ENCODE peak calls at places on chromosomes 3 and 15, in six cellular contexts. G is neural crest cell; P is posterior cingulate gyrus; E is activated CD4-positive, alpha-beta T cell treated with anti-CD3 and anti-CD28 coated beads for 48 hours; U is mesenchymal stem cell; C is activated T-cell treated with anti-CD3 and anti-CD28 coated beads, Interleukin-2, amount 50 U/mL, for 72 hours. Z is an unnamed sample.

GRCh38 chr3:39937874-39938273 is 128.5 kb downstream of the MYRIP start:
- DNase-seq in C (no peak), U (no peak), P (no peak), E (no peak), G (no peak), Z (no peak)

GRCh38 chr3:42053476-42053875 is 37.7 kb upstream of the TRAK1 start:
- DNase-seq in E (no peak), G (no peak), P (peak; percentile 15), C (no peak), U (no peak), Z (no peak)

GRCh38 chr15:76191539-76192244 is 119.6 kb downstream of the ETFA start:
- DNase-seq in U (no peak), E (peak; percentile 35), C (no peak), G (no peak), P (no peak), Z (no peak)

GRCh38 chr3:135771760-135772159 is 193.8 kb upstream of the PPP2R3A start:
- DNase-seq in C (no peak), U (no peak), G (no peak), E (no peak), P (no peak), Z (no peak)

GRCh38 chr3:102529452-102529851 is 94.6 kb downstream of the ZPLD1 start:
- DNase-seq in G (no peak), U (peak; percentile 21), P (no peak), C (no peak), E (no peak), Z (peak; percentile 26)

GRCh38 chr3:150483226-150483625 is 63.1 kb downstream of the SERP1 start:
- DNase-seq in P (no peak), C (no peak), U (no peak), E (no peak), G (no peak), Z (no peak)

GRCh38 chr3:37751967-37752660 is 109.6 kb upstream of the CTDSPL start:
- DNase-seq in C (no peak), U (no peak), E (no peak), P (no peak), G (no peak), Z (no peak)

GRCh38 chr15:95405447-95405846 is 925.1 kb upstream of the NR2F2 start:
- DNase-seq in U (peak; percentile 29), C (no peak), E (no peak), G (no peak), P (no peak), Z (no peak)

GRCh38 chr3:2303567-2303966 is 204.9 kb downstream of the CNTN4 start:
- DNase-seq in C (no peak), P (no peak), U (peak; percentile 40), G (peak; percentile 61), E (peak; percentile 8), Z (peak; percentile 8)

GRCh38 chr15:56608993-56609392 is 124.3 kb downstream of the ZNF280D start:
- DNase-seq in C (no peak), G (no peak), P (no peak), E (no peak), U (no peak), Z (no peak)

Z was measured in HuH-7.